ENCODE peak calls at places on chromosome 20, in five cellular contexts. One of them, this sample, is unnamed.
A peak's percentile ranks its signal among the peaks of the same experiment; 100 is the strongest.

GRCh38 chr20:63220696-63221399 is 4.9 kb upstream of the YTHDF1 start:
- DNase-seq in body of pancreas: no peak
- DNase-seq in GM13977: no peak
- DNase-seq in AG04450: no peak
- DNase-seq in A549: no peak
- DNase-seq in this sample: no peak

GRCh38 chr20:30175681-30176080 is 1081.8 kb upstream of the DEFB115 start:
- DNase-seq in body of pancreas: no peak
- DNase-seq in GM13977: no peak
- DNase-seq in AG04450: no peak
- DNase-seq in A549: no peak
- DNase-seq in this sample: no peak

GRCh38 chr20:35791823-35792222 is 20.0 kb downstream of the PHF20 start:
- DNase-seq in body of pancreas: no peak
- DNase-seq in GM13977: no peak
- DNase-seq in AG04450: peak; percentile 65
- DNase-seq in A549: no peak
- DNase-seq in this sample: peak; percentile 8

GRCh38 chr20:32516985-32517873 is 67.9 kb downstream of the NOL4L start:
- DNase-seq in body of pancreas: no peak
- DNase-seq in GM13977: no peak
- DNase-seq in AG04450: no peak
- DNase-seq in A549: no peak
- DNase-seq in this sample: no peak

GRCh38 chr20:64101731-64102621 is 5.4 kb downstream of the NPBWR2 start:
- DNase-seq in body of pancreas: peak; percentile 45
- DNase-seq in GM13977: peak; percentile 86
- DNase-seq in AG04450: no peak
- DNase-seq in A549: peak; percentile 79
- DNase-seq in this sample: peak; percentile 79

GRCh38 chr20:48205786-48206185 is 420.5 kb upstream of the SULF2 start:
- DNase-seq in body of pancreas: no peak
- DNase-seq in GM13977: no peak
- DNase-seq in AG04450: no peak
- DNase-seq in A549: no peak
- DNase-seq in this sample: no peak

GRCh38 chr20:53595018-53595378 is 1.4 kb upstream of the ZNF217 start:
- DNase-seq in body of pancreas: no peak
- DNase-seq in GM13977: no peak
- DNase-seq in AG04450: no peak
- DNase-seq in A549: no peak
- DNase-seq in this sample: no peak

GRCh38 chr20:7523288-7523687 is 417.0 kb downstream of the HAO1 start:
- DNase-seq in body of pancreas: no peak
- DNase-seq in GM13977: no peak
- DNase-seq in AG04450: no peak
- DNase-seq in A549: no peak
- DNase-seq in this sample: no peak

DNA sequence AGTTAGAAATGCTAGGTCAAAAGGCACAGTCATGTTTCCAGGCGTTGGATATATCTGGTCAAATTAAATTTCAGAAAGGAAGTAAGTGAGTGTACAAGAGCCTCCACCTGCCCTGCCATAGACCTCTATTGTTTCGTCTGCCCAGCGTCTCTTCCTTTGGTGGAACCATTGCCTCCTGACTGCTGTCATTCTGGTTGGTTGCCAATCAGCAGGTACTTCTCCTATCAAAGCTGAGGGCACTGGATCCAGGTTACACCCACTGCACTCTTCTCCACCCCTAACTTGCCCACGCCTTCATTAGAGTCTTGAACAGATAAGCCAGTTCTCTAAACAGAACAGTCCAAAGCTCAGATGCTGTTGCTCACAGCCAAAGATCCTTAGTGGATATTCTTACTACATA is 2.6 kb upstream of the WFDC5 start:
- DNase-seq in body of pancreas: no peak
- DNase-seq in GM13977: no peak
- DNase-seq in AG04450: no peak
- DNase-seq in A549: no peak
- DNase-seq in this sample: no peak
- TF ChIP-seq CTCF in body of pancreas: no peak
- TF ChIP-seq CTCF in GM13977: no peak
- TF ChIP-seq CTCF in AG04450: no peak
- TF ChIP-seq CTCF in A549: no peak
- TF ChIP-seq CTCF in this sample: no peak

GRCh38 chr20:45325367-45325766 is 17.3 kb upstream of the MATN4 start:
- DNase-seq in body of pancreas: no peak
- DNase-seq in GM13977: no peak
- DNase-seq in AG04450: no peak
- DNase-seq in A549: no peak
- DNase-seq in this sample: no peak

GRCh38 chr20:45323731-45324130 is 15.6 kb upstream of the MATN4 start:
- DNase-seq in body of pancreas: no peak
- DNase-seq in GM13977: no peak
- DNase-seq in AG04450: no peak
- DNase-seq in A549: no peak
- DNase-seq in this sample: no peak

GRCh38 chr20:45330476-45330875 is 17.7 kb downstream of the SDC4 start:
- DNase-seq in body of pancreas: no peak
- DNase-seq in GM13977: no peak
- DNase-seq in AG04450: no peak
- DNase-seq in A549: no peak
- DNase-seq in this sample: no peak

GRCh38 chr20:45328451-45328850 is 19.8 kb downstream of the SDC4 start:
- DNase-seq in body of pancreas: no peak
- DNase-seq in GM13977: no peak
- DNase-seq in AG04450: no peak
- DNase-seq in A549: no peak
- DNase-seq in this sample: no peak

DNA sequence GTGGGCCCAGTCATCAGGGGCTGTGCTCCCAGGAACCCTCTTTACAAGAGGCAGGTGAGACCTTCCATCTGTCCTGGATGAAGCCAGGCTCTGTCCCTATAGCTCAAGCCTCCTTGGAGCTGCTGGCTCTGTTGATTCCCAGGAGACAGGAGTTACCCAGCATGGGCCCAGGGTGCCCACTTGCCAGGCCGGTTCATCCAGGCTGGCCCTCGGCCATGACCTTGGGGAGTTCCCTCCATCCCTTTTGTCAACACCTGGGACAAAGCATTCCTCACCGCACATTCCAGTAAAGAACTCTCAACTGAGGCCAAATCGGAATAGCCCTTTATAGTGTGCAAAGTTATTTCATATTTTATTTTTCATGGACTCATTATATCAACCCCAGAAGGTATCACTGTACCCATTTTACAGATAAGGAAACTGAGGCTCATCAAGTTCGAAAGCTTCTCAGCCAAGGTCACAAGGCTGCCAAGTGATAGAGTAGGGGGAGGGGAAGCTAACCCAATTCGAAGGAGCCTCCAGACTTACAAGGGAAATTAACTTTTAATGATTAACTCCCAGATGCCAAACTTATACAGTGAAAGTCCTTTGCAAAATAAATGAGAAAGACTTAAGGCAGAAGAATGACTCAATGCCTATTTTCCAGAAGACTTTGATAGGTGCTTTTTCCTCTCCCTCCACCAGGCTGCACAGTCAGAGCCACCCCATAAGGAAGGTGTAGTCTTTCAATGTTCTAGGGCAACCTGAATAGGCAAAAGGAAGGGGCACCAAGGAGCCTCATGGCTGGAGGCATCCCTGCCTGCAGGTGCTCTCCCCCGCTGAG is 18.5 kb downstream of the SDC4 start:
- DNase-seq in body of pancreas: peak; percentile 78
- DNase-seq in GM13977: no peak
- DNase-seq in AG04450: no peak
- DNase-seq in A549: no peak
- DNase-seq in this sample: no peak
- TF ChIP-seq CTCF in body of pancreas: no peak
- TF ChIP-seq CTCF in GM13977: no peak
- TF ChIP-seq CTCF in AG04450: peak; percentile 18
- TF ChIP-seq CTCF in A549: no peak
- TF ChIP-seq CTCF in this sample: no peak

GRCh38 chr20:25341716-25342680 is 48.6 kb downstream of the ABHD12 start:
- DNase-seq in body of pancreas: no peak
- DNase-seq in GM13977: no peak
- DNase-seq in AG04450: no peak
- DNase-seq in A549: no peak
- DNase-seq in this sample: no peak
- TF ChIP-seq CTCF in body of pancreas: no peak
- TF ChIP-seq CTCF in GM13977: no peak
- TF ChIP-seq CTCF in AG04450: no peak
- TF ChIP-seq CTCF in A549: no peak
- TF ChIP-seq CTCF in this sample: no peak

DNA sequence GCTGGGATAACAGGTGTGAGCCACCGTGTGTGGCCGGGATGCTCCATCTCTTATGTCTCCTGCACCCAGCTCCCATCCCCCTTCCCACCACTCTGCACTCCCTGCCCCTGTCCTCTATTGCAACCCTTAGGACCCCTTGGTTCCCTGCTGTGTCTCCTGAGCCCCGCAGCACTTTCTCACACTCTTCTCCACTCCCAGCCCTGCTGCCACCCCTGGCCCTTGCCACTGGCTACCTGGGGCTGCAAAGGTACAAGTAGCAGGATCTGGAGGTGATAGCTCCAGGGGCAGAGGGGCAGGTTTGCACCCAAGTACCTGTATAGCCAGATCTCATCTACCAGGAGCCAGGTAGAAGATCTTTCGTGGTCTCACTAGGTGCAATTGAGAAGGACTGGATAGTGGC is 6.6 kb upstream of the CPXM1 start:
- DNase-seq in body of pancreas: no peak
- DNase-seq in GM13977: peak; percentile 8
- DNase-seq in AG04450: no peak
- DNase-seq in A549: no peak
- DNase-seq in this sample: no peak
- TF ChIP-seq CTCF in body of pancreas: no peak
- TF ChIP-seq CTCF in GM13977: no peak
- TF ChIP-seq CTCF in AG04450: no peak
- TF ChIP-seq CTCF in A549: no peak
- TF ChIP-seq CTCF in this sample: no peak

DNA sequence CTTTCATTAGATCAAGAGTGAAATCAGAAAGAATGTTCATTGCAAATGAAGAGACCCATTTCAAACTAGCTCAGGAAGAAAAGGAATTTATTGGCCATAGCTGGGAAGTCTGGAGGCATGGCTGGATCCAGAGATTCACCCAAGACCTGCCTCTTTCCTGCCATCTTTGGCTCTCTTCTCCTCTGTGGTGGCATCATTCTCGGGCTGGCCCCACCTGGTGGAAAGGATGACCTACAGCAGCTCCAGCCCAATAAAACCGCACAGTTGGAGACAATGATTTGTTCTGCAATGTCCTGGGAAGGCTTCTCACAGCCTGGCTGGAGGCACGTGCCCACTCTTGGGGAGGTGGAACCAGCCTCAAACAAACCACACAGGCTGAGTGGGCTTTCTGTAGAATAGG is 18.1 kb upstream of the FERMT1 start:
- DNase-seq in body of pancreas: no peak
- DNase-seq in GM13977: no peak
- DNase-seq in AG04450: no peak
- DNase-seq in A549: no peak
- DNase-seq in this sample: peak; percentile 27
- TF ChIP-seq CTCF in body of pancreas: no peak
- TF ChIP-seq CTCF in GM13977: peak; percentile 23
- TF ChIP-seq CTCF in AG04450: peak; percentile 16
- TF ChIP-seq CTCF in A549: no peak
- TF ChIP-seq CTCF in this sample: no peak

GRCh38 chr20:61980647-61981583 is 84.8 kb downstream of the TAF4 start:
- DNase-seq in body of pancreas: peak; percentile 72
- DNase-seq in GM13977: no peak
- DNase-seq in AG04450: no peak
- DNase-seq in A549: peak; percentile 49
- DNase-seq in this sample: peak; percentile 11
- TF ChIP-seq CTCF in body of pancreas: peak; percentile 84
- TF ChIP-seq CTCF in GM13977: peak; percentile 51
- TF ChIP-seq CTCF in AG04450: peak; percentile 36
- TF ChIP-seq CTCF in A549: peak; percentile 50
- TF ChIP-seq CTCF in this sample: no peak

DNA sequence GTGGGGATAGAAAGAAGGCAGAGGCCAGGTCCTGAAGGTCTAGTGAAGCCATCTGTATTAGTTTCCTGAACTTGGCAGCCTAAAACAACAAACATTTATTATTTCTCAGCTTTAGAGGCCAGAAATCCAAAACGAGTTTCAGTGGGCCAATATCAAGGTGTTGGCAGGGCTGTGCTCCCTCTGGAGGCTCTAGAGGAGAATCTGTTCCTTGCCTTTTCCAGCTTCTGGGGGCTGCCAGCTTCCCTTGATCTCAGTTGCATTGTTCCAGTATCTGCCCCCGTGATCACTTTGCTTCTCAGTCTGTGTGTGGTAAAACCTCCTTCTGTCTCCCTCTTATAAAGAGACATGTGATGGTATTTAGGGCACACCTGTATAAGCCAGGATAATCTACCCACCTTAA is 82.4 kb downstream of the MAFB start:
- DNase-seq in body of pancreas: no peak
- DNase-seq in GM13977: no peak
- DNase-seq in AG04450: no peak
- DNase-seq in A549: no peak
- DNase-seq in this sample: no peak
- TF ChIP-seq CTCF in body of pancreas: no peak
- TF ChIP-seq CTCF in GM13977: no peak
- TF ChIP-seq CTCF in AG04450: no peak
- TF ChIP-seq CTCF in A549: no peak
- TF ChIP-seq CTCF in this sample: no peak

DNA sequence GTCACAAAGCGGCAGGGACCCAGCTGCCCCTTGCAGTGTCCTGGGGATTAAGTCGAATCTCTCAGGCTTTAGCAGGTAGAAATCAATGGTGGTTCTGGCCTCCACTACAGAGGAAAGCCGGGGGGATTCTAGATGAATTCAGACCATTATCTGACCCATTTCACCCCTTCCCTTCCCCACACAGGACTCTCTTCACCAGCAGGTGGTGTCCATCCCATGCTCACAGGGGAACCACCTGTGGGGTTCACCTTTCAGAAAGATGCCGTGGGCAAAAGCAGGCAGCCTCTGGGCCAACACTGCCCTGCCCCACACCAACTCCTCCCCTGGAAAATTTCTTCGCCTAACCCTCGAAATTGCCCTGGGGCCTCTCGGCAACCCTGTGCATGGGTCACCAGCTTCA is 123.8 kb upstream of the GGTLC1 start:
- DNase-seq in body of pancreas: no peak
- DNase-seq in GM13977: no peak
- DNase-seq in AG04450: no peak
- DNase-seq in A549: no peak
- DNase-seq in this sample: no peak
- TF ChIP-seq CTCF in body of pancreas: no peak
- TF ChIP-seq CTCF in GM13977: no peak
- TF ChIP-seq CTCF in AG04450: no peak
- TF ChIP-seq CTCF in A549: no peak
- TF ChIP-seq CTCF in this sample: no peak